ENCODE peak calls at places on chromosomes 4 and X, in ten cellular contexts. One of them, this sample, is unnamed.

GRCh38 chrX:51463322-51463721 is 33.1 kb downstream of the NUDT11 start:
- DNase-seq in Calu3: no peak
- DNase-seq in fibroblast of lung: peak
- DNase-seq in fibroblast of pulmonary artery: no peak
- DNase-seq in psoas muscle: no peak
- DNase-seq in type B pancreatic cell: no peak
- DNase-seq in A549: no peak
- DNase-seq in kidney: no peak
- DNase-seq in HFF-Myc: no peak
- DNase-seq in thyroid gland: no peak
- DNase-seq in this sample: no peak

GRCh38 chr4:83062748-83063147 is 27.8 kb downstream of the COPS4 start:
- DNase-seq in fibroblast of lung: no peak
- DNase-seq in Calu3: no peak
- DNase-seq in kidney: no peak
- DNase-seq in HFF-Myc: no peak
- DNase-seq in psoas muscle: no peak
- DNase-seq in thyroid gland: no peak
- DNase-seq in A549: no peak
- DNase-seq in type B pancreatic cell: no peak
- DNase-seq in fibroblast of pulmonary artery: no peak
- DNase-seq in this sample: no peak

GRCh38 chrX:119410027-119410819 is 11.1 kb downstream of the SLC25A43 start:
- DNase-seq in thyroid gland: peak
- DNase-seq in A549: peak
- DNase-seq in psoas muscle: peak
- DNase-seq in HFF-Myc: peak
- DNase-seq in Calu3: peak
- DNase-seq in kidney: no peak
- DNase-seq in type B pancreatic cell: no peak
- DNase-seq in fibroblast of lung: peak
- DNase-seq in fibroblast of pulmonary artery: peak
- DNase-seq in this sample: no peak

GRCh38 chr4:52873861-52874343 is 11.8 kb downstream of the RASL11B start:
- DNase-seq in A549: no peak
- DNase-seq in psoas muscle: no peak
- DNase-seq in type B pancreatic cell: no peak
- DNase-seq in thyroid gland: peak
- DNase-seq in HFF-Myc: no peak
- DNase-seq in fibroblast of lung: peak
- DNase-seq in kidney: no peak
- DNase-seq in Calu3: no peak
- DNase-seq in fibroblast of pulmonary artery: peak
- DNase-seq in this sample: no peak

GRCh38 chr4:7420661-7421040 is 14.1 kb downstream of the PSAPL1 start:
- DNase-seq in fibroblast of pulmonary artery: no peak
- DNase-seq in type B pancreatic cell: no peak
- DNase-seq in psoas muscle: peak
- DNase-seq in kidney: no peak
- DNase-seq in HFF-Myc: no peak
- DNase-seq in Calu3: no peak
- DNase-seq in A549: no peak
- DNase-seq in fibroblast of lung: no peak
- DNase-seq in thyroid gland: peak
- DNase-seq in this sample: peak

GRCh38 chr4:185920691-185921260 is 108.8 kb upstream of the SORBS2 start:
- DNase-seq in Calu3: no peak
- DNase-seq in A549: no peak
- DNase-seq in kidney: no peak
- DNase-seq in fibroblast of lung: no peak
- DNase-seq in type B pancreatic cell: no peak
- DNase-seq in psoas muscle: no peak
- DNase-seq in thyroid gland: no peak
- DNase-seq in HFF-Myc: no peak
- DNase-seq in fibroblast of pulmonary artery: no peak
- DNase-seq in this sample: no peak

GRCh38 chr4:18422685-18423084 is 401.1 kb upstream of the LCORL start:
- DNase-seq in kidney: no peak
- DNase-seq in thyroid gland: no peak
- DNase-seq in HFF-Myc: no peak
- DNase-seq in A549: no peak
- DNase-seq in psoas muscle: no peak
- DNase-seq in Calu3: no peak
- DNase-seq in fibroblast of lung: no peak
- DNase-seq in type B pancreatic cell: no peak
- DNase-seq in fibroblast of pulmonary artery: no peak
- DNase-seq in this sample: no peak

GRCh38 chr4:184331155-184331995 is 113.7 kb upstream of the ENPP6 start:
- DNase-seq in fibroblast of lung: no peak
- DNase-seq in HFF-Myc: no peak
- DNase-seq in Calu3: no peak
- DNase-seq in thyroid gland: peak
- DNase-seq in type B pancreatic cell: no peak
- DNase-seq in kidney: no peak
- DNase-seq in A549: no peak
- DNase-seq in psoas muscle: no peak
- DNase-seq in fibroblast of pulmonary artery: no peak
- DNase-seq in this sample: no peak

GRCh38 chr4:122826596-122827257 is at the start of gene FGF2:
- DNase-seq in fibroblast of lung: peak
- DNase-seq in HFF-Myc: no peak
- DNase-seq in type B pancreatic cell: peak
- DNase-seq in thyroid gland: peak
- DNase-seq in Calu3: peak
- DNase-seq in A549: peak
- DNase-seq in kidney: peak
- DNase-seq in fibroblast of pulmonary artery: peak
- DNase-seq in psoas muscle: peak
- DNase-seq in this sample: peak

GRCh38 chrX:149881081-149881711 is at the start of gene MAGEA8:
- DNase-seq in HFF-Myc: no peak
- DNase-seq in Calu3: no peak
- DNase-seq in psoas muscle: no peak
- DNase-seq in fibroblast of pulmonary artery: no peak
- DNase-seq in A549: no peak
- DNase-seq in thyroid gland: no peak
- DNase-seq in fibroblast of lung: no peak
- DNase-seq in type B pancreatic cell: no peak
- DNase-seq in kidney: peak
- DNase-seq in this sample: peak

DNA sequence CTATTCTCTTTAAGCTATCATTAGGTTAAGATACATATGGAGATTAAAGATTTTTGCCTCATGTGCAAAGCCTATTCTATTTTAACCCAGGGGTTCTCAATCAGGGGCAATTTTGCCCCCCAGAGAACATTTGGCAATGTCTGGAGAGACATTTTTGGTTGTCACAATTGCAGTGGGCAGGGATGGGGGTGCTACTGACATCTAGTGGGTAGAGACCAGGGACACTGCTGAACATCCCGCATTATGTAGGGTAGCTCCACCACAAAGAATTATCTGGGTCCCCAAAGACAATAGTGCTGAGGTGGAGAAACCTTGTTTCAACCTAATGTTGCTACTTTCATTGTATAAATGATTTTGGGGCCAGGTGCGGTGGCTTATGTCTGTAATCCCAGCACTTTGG is 13.2 kb upstream of the CA5B start:
- DNase-seq in thyroid gland: no peak
- DNase-seq in psoas muscle: no peak
- DNase-seq in HFF-Myc: no peak
- DNase-seq in A549: no peak
- DNase-seq in Calu3: no peak
- DNase-seq in kidney: no peak
- DNase-seq in fibroblast of lung: no peak
- DNase-seq in fibroblast of pulmonary artery: no peak
- DNase-seq in type B pancreatic cell: no peak
- DNase-seq in this sample: no peak
- TF ChIP-seq CTCF in thyroid gland: no peak
- TF ChIP-seq CTCF in psoas muscle: no peak
- TF ChIP-seq CTCF in HFF-Myc: no peak
- TF ChIP-seq CTCF in A549: no peak
- TF ChIP-seq CTCF in Calu3: no peak
- TF ChIP-seq CTCF in kidney: no peak
- TF ChIP-seq CTCF in fibroblast of lung: no peak
- TF ChIP-seq CTCF in fibroblast of pulmonary artery: no peak
- TF ChIP-seq CTCF in type B pancreatic cell: no peak
- TF ChIP-seq CTCF in this sample: no peak

DNA sequence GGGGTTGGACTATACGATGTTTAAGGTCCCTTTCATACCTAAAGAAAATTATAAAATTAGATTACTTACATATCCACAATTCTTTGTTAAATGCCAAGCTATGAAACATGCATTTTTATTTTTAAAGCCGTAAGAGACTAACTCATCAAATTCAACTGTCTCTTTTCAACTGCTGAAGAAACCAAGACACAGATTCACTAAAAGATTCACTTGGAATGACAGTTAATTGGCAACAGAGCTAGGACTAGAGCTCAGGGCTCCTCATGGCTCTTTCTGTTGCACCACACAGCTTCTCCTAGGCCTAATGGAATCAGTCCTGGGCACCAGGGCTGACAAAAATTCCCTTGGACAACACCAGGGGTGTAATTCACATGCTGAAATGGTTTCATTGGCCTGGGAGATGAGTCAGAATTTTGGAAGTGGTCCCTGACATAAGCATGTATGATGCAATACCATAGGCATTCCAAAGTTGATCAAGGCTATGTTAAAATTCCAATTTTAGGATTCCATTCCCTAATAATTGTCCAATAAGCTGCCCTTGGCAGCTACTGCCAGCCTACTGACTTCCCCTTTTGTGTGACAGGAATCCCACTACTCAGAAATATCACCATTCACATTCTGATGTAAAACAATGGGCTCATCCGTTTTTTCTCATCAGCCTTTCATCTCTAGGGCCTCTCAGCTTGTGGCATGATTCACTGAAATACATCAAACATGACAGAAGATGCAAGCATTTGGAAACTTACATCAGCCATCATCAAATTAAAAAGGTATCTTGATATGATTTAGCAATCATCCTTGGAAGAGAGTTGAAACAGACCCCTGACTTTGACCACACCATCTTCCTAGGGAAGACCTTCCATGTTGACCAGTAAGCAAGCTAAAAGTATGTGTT is 54.2 kb downstream of the PLAC1 start:
- DNase-seq in fibroblast of lung: peak
- DNase-seq in type B pancreatic cell: no peak
- DNase-seq in thyroid gland: no peak
- DNase-seq in A549: peak
- DNase-seq in HFF-Myc: peak
- DNase-seq in fibroblast of pulmonary artery: peak
- DNase-seq in Calu3: no peak
- DNase-seq in kidney: no peak
- DNase-seq in psoas muscle: peak
- DNase-seq in this sample: no peak
- TF ChIP-seq CTCF in fibroblast of lung: no peak
- TF ChIP-seq CTCF in type B pancreatic cell: no peak
- TF ChIP-seq CTCF in thyroid gland: no peak
- TF ChIP-seq CTCF in A549: no peak
- TF ChIP-seq CTCF in HFF-Myc: peak
- TF ChIP-seq CTCF in fibroblast of pulmonary artery: peak
- TF ChIP-seq CTCF in Calu3: no peak
- TF ChIP-seq CTCF in kidney: no peak
- TF ChIP-seq CTCF in psoas muscle: peak
- TF ChIP-seq CTCF in this sample: peak

DNA sequence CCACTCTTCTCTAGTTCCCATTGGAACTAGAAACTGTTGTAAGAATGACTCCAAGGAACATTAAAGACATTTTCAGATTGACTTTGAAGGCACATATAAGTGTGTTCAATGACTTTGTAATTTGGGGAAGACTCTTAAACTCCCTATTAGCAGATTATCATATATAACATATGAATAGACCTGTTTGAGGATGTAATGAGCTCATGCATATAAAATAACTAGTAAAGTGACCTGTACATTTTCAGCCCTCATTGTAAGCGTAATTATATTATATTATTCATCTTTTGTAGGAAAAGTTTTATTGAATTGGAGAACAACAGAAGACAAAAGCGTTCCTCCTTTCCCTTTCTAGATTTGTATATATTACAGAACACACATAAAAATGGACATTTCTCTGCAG is 455.1 kb downstream of the IL1RAPL1 start:
- DNase-seq in kidney: no peak
- DNase-seq in fibroblast of pulmonary artery: no peak
- DNase-seq in psoas muscle: no peak
- DNase-seq in thyroid gland: no peak
- DNase-seq in A549: no peak
- DNase-seq in Calu3: no peak
- DNase-seq in type B pancreatic cell: no peak
- DNase-seq in HFF-Myc: no peak
- DNase-seq in fibroblast of lung: no peak
- DNase-seq in this sample: no peak
- TF ChIP-seq CTCF in kidney: no peak
- TF ChIP-seq CTCF in fibroblast of pulmonary artery: no peak
- TF ChIP-seq CTCF in psoas muscle: no peak
- TF ChIP-seq CTCF in thyroid gland: no peak
- TF ChIP-seq CTCF in A549: no peak
- TF ChIP-seq CTCF in Calu3: no peak
- TF ChIP-seq CTCF in type B pancreatic cell: no peak
- TF ChIP-seq CTCF in HFF-Myc: no peak
- TF ChIP-seq CTCF in fibroblast of lung: no peak
- TF ChIP-seq CTCF in this sample: no peak

GRCh38 chr4:12729384-12729783 is 754.8 kb downstream of the RAB28 start:
- DNase-seq in type B pancreatic cell: no peak
- DNase-seq in fibroblast of pulmonary artery: peak
- DNase-seq in kidney: no peak
- DNase-seq in psoas muscle: no peak
- DNase-seq in fibroblast of lung: peak
- DNase-seq in A549: peak
- DNase-seq in Calu3: no peak
- DNase-seq in HFF-Myc: peak
- DNase-seq in thyroid gland: no peak
- DNase-seq in this sample: no peak

GRCh38 chr4:12724520-12724919 is 759.6 kb downstream of the RAB28 start:
- DNase-seq in A549: no peak
- DNase-seq in HFF-Myc: no peak
- DNase-seq in fibroblast of pulmonary artery: peak
- DNase-seq in thyroid gland: no peak
- DNase-seq in Calu3: no peak
- DNase-seq in kidney: no peak
- DNase-seq in fibroblast of lung: no peak
- DNase-seq in type B pancreatic cell: no peak
- DNase-seq in psoas muscle: no peak
- DNase-seq in this sample: no peak

DNA sequence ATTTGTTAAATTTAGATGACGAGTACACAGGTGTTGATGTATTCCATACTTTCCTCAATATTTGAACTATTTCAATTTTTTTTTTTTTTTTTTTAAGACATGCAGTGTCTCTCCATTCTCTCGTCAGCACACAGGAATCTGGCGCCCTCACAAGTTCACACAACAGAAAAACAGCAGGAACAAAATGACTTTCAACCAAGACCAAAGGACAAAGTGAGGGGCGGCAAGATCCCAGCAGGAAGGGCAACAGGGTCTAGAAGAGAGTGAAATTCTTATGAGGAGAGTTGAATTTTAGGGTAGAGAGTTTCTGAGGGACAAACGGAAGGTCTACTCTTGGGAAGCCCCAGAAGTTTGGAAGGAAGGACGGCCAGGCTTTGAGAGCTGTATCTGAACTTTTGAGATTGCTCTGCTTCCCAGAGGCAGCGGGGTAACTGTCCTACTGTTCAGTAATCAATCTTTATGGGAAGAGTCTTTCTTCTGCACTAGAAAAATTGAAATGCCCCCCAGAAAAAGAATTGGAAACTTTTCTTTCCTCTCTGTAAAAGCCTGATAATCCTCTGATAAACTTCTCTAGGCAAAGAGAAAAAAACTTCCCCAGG is 760.2 kb downstream of the RAB28 start:
- DNase-seq in thyroid gland: no peak
- DNase-seq in fibroblast of lung: no peak
- DNase-seq in Calu3: no peak
- DNase-seq in fibroblast of pulmonary artery: peak
- DNase-seq in HFF-Myc: no peak
- DNase-seq in A549: no peak
- DNase-seq in type B pancreatic cell: no peak
- DNase-seq in kidney: no peak
- DNase-seq in psoas muscle: no peak
- DNase-seq in this sample: no peak
- TF ChIP-seq CTCF in thyroid gland: no peak
- TF ChIP-seq CTCF in fibroblast of lung: no peak
- TF ChIP-seq CTCF in Calu3: no peak
- TF ChIP-seq CTCF in fibroblast of pulmonary artery: peak
- TF ChIP-seq CTCF in HFF-Myc: no peak
- TF ChIP-seq CTCF in A549: no peak
- TF ChIP-seq CTCF in type B pancreatic cell: no peak
- TF ChIP-seq CTCF in kidney: no peak
- TF ChIP-seq CTCF in psoas muscle: no peak
- TF ChIP-seq CTCF in this sample: no peak